ENCODE peak calls at places on chromosomes 16 and 17, in nine cellular contexts. H is SK-N-SH, G is IMR-90, D is neural progenitor cell, W is GM23338, E is hepatocyte, F is osteoblast, S is PC-3, B is GM12878. V is an unnamed sample.

GRCh38 chr16:53080345-53081031 is 25.7 kb downstream of the CHD9 start:
- DNase-seq in S (peak; percentile 69), H (peak; percentile 78), D (no peak), F (peak; percentile 81), E (peak; percentile 85), G (peak; percentile 89), B (no peak), W (no peak), V (no peak)

GRCh38 chr16:49457196-49457595 is 83.6 kb downstream of the C16orf78 start:
- DNase-seq in F (no peak), S (no peak), W (no peak), G (no peak), B (no peak), E (no peak), D (no peak), H (no peak), V (peak; percentile 2)

GRCh38 chr17:48052956-48053757 is 5.0 kb downstream of the NFE2L1 start:
- DNase-seq in E (peak; percentile 84), W (peak; percentile 14), B (no peak), D (no peak), H (peak; percentile 80), G (peak; percentile 40), S (no peak), F (peak; percentile 61), V (no peak)

GRCh38 chr17:68656666-68657065 is 55.5 kb upstream of the FAM20A start:
- DNase-seq in E (no peak), B (no peak), H (no peak), G (no peak), D (no peak), S (no peak), F (no peak), W (no peak), V (no peak)

GRCh38 chr17:74810699-74811485 is 34.7 kb upstream of the NAT9 start:
- DNase-seq in D (no peak), B (no peak), H (no peak), W (no peak), G (no peak), S (no peak), F (no peak), E (no peak), V (no peak)

GRCh38 chr17:30433514-30433913 is 43.7 kb upstream of the GOSR1 start:
- DNase-seq in S (peak; percentile 78), F (peak; percentile 73), E (peak; percentile 18), D (no peak), W (no peak), G (peak; percentile 96), H (no peak), B (no peak), V (no peak)

GRCh38 chr17:9290226-9290613 is 268.9 kb downstream of the NTN1 start:
- DNase-seq in F (no peak), S (no peak), G (no peak), D (no peak), W (no peak), H (no peak), B (no peak), E (no peak), V (no peak)

GRCh38 chr17:48624544-48625501 is 1.3 kb downstream of the HOXB9 start:
- DNase-seq in D (peak; percentile 65), S (peak; percentile 57), F (no peak), E (peak; percentile 55), W (peak; percentile 82), H (peak; percentile 73), B (no peak), G (no peak), V (no peak)

GRCh38 chr16:239948-240277 is 5.3 kb downstream of the FAM234A start:
- DNase-seq in D (no peak), E (no peak), F (peak; percentile 39), S (no peak), W (no peak), H (no peak), B (no peak), G (peak; percentile 12), V (no peak)

GRCh38 chr16:48165961-48166578 is 10.3 kb upstream of the ABCC12 start:
- DNase-seq in G (peak; percentile 17), E (no peak), B (no peak), H (no peak), D (no peak), S (peak; percentile 56), W (no peak), F (no peak), V (no peak)

GRCh38 chr16:4093495-4094137 is 22.6 kb downstream of the ADCY9 start:
- DNase-seq in H (no peak), F (no peak), D (no peak), S (no peak), W (no peak), G (peak; percentile 39), B (no peak), E (no peak), V (no peak)

GRCh38 chr17:46722662-46723285 is 95.7 kb downstream of the WNT3 start:
- DNase-seq in H (no peak), W (no peak), E (no peak), B (no peak), G (peak; percentile 49), F (no peak), S (no peak), D (no peak), V (no peak)

GRCh38 chr17:19750835-19751234 is 2.7 kb upstream of the ALDH3A1 start:
- DNase-seq in S (peak; percentile 68), D (no peak), E (no peak), F (peak; percentile 77), B (no peak), W (no peak), H (no peak), G (no peak), V (no peak)

GRCh38 chr17:69921046-69921445 is 154.0 kb upstream of the KCNJ16 start:
- DNase-seq in G (no peak), H (no peak), W (no peak), S (no peak), B (no peak), D (no peak), E (peak; percentile 13), F (no peak), V (no peak)

GRCh38 chr17:17484451-17484899 is 7.7 kb downstream of the MED9 start:
- DNase-seq in S (no peak), G (peak; percentile 39), H (no peak), E (no peak), W (no peak), F (peak; percentile 56), D (no peak), B (no peak), V (no peak)

GRCh38 chr17:2853111-2853721 is 57.0 kb downstream of the RAP1GAP2 start:
- DNase-seq in H (peak; percentile 79), F (peak; percentile 99), S (peak; percentile 45), B (no peak), W (peak; percentile 74), G (peak; percentile 49), E (peak; percentile 61), D (peak; percentile 72), V (no peak)

GRCh38 chr16:3515897-3516296 is 15.1 kb downstream of the CLUAP1 start:
- DNase-seq in G (no peak), S (no peak), D (no peak), F (no peak), E (no peak), H (no peak), W (no peak), B (no peak), V (no peak)

GRCh38 chr16:55264949-55265348 is 59.1 kb upstream of the IRX6 start:
- DNase-seq in H (no peak), B (no peak), S (no peak), G (no peak), E (no peak), W (no peak), D (no peak), F (peak; percentile 47), V (no peak)

GRCh38 chr17:18042969-18043368 is 3.8 kb downstream of the GID4 start:
- DNase-seq in E (no peak), B (no peak), G (no peak), W (no peak), S (no peak), H (no peak), D (no peak), F (no peak), V (no peak)

GRCh38 chr17:32463304-32463703 is 19.0 kb downstream of the PSMD11 start:
- DNase-seq in B (no peak), S (no peak), D (no peak), G (no peak), W (no peak), E (no peak), H (no peak), F (no peak), V (no peak)

GRCh38 chr17:40341808-40342574 is 22.5 kb downstream of the GJD3 start:
- DNase-seq in E (peak; percentile 89), B (no peak), G (peak; percentile 50), D (peak; percentile 84), S (peak; percentile 41), H (peak; percentile 93), F (peak; percentile 98), W (peak; percentile 87), V (no peak)

GRCh38 chr17:9363440-9364350 is 211.9 kb downstream of the STX8 start:
- DNase-seq in D (no peak), W (no peak), H (no peak), G (peak; percentile 72), E (no peak), B (no peak), F (no peak), S (peak; percentile 50), V (no peak)

GRCh38 chr17:79084291-79085153 is 9.9 kb downstream of the ENGASE start:
- DNase-seq in D (no peak), S (no peak), H (peak; percentile 22), W (no peak), E (no peak), B (no peak), G (no peak), F (peak; percentile 85), V (no peak)
- TF ChIP-seq CTCF in D (no peak), S (no peak), H (no peak), W (no peak), E (no peak), B (no peak), G (no peak), F (no peak), V (no peak)

DNA sequence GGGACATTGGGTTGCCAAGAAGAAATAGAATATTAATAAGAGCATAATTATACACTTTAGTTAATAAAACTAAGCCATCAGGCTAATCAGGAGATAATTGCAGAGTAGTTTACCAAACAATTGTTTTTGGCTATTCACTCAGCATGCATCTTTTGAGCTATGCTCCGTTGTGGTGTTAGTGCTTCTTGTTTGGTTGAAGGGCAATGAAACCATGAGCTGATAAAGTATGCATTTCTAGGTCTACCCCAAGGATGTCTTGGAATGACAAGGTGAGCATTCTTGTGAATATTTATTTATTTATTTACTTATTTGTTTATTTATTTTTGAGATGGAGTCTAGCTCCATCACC is 6.4 kb downstream of the HLF start:
- DNase-seq in G (no peak), E (no peak), B (no peak), W (no peak), F (no peak), S (no peak), D (no peak), H (no peak), V (no peak)
- H3K4me1 ChIP-seq in G (no peaks in the 10 kb centered on the region), E (no peaks in the 10 kb centered on the region), B (no peaks in the 10 kb centered on the region), W (peaks cover 5% of the 10 kb centered on the region), F (peaks cover 13% of the 10 kb centered on the region), S (peaks cover 3% of the 10 kb centered on the region), D (no peaks in the 10 kb centered on the region), H (peaks cover 7% of the 10 kb centered on the region), V (no peaks in the 10 kb centered on the region)

GRCh38 chr16:14337303-14338191 is 266.4 kb downstream of the MRTFB start:
- DNase-seq in E (peak; percentile 46), F (peak; percentile 84), B (no peak), S (no peak), H (no peak), W (no peak), G (peak; percentile 53), D (no peak), V (no peak)
- H3K4me2 ChIP-seq in E (peak overlapping the region; percentile 36), F (peak overlapping the region; percentile 87), B (no peak overlapping the region), S (no peak overlapping the region), H (no peak overlapping the region), W (no peak overlapping the region), G (peak overlapping the region; percentile 56), D (no peak overlapping the region), V (no peak overlapping the region)

GRCh38 chr16:35182043-35182677 is 1722.7 kb downstream of the TP53TG3F start:
- DNase-seq in F (peak; percentile 5), S (no peak), W (no peak), B (no peak), E (no peak), H (no peak), D (no peak), G (no peak), V (no peak)
- TF ChIP-seq CTCF in F (no peak), S (no peak), W (no peak), B (no peak), E (no peak), H (no peak), D (no peak), G (no peak), V (no peak)

V was measured in DND-41.